ENCODE peak calls at places on chromosome 5, in six cellular contexts. O is IMR-90, Q is H9, I is trophoblast cell, K is neuronal stem cell, J is H1. D is an unnamed sample.

GRCh38 chr5:98899456-98899855 is 29.4 kb downstream of the CHD1 start:
- DNase-seq in O (no peak), Q (no peak), I (no peak), K (no peak), J (no peak), D (no peak)

GRCh38 chr5:160441352-160441781 is 19.7 kb downstream of the PTTG1 start:
- DNase-seq in O (peak), Q (no peak), I (no peak), K (no peak), J (no peak), D (no peak)

GRCh38 chr5:135398160-135398854 is 724 bp downstream of the MACROH2A1 start:
- DNase-seq in O (no peak), Q (peak), I (no peak), K (peak), J (no peak), D (peak)

GRCh38 chr5:178797101-178797521 is 62.6 kb upstream of the ZNF354B start:
- DNase-seq in O (no peak), Q (no peak), I (no peak), K (no peak), J (no peak), D (no peak)

GRCh38 chr5:57863661-57864060 is 381.1 kb upstream of the ACTBL2 start:
- DNase-seq in O (peak), Q (no peak), I (no peak), K (no peak), J (no peak), D (peak)

GRCh38 chr5:122004201-122004600 is 42.4 kb downstream of the SRFBP1 start:
- DNase-seq in O (no peak), Q (no peak), I (no peak), K (no peak), J (no peak), D (no peak)

GRCh38 chr5:134568339-134568700 is 42.9 kb downstream of the JADE2 start:
- DNase-seq in O (no peak), Q (no peak), I (no peak), K (no peak), J (no peak), D (no peak)

GRCh38 chr5:152592416-152592815 is 187.3 kb upstream of the NMUR2 start:
- DNase-seq in O (no peak), Q (no peak), I (no peak), K (no peak), J (no peak), D (no peak)

GRCh38 chr5:169442354-169443248 is 141.0 kb upstream of the SPDL1 start:
- DNase-seq in O (no peak), Q (no peak), I (no peak), K (no peak), J (no peak), D (peak)

GRCh38 chr5:168984135-168984675 is 316.7 kb downstream of the SLIT3 start:
- DNase-seq in O (no peak), Q (no peak), I (no peak), K (no peak), J (no peak), D (no peak)

GRCh38 chr5:172420215-172420934 is 34.0 kb downstream of the SH3PXD2B start:
- DNase-seq in O (peak), Q (peak), I (peak), K (no peak), J (no peak), D (peak)

GRCh38 chr5:9445989-9446388 is 99.9 kb downstream of the SEMA5A start:
- DNase-seq in O (peak), Q (no peak), I (no peak), K (no peak), J (no peak), D (peak)

GRCh38 chr5:79109527-79110492 is 1.8 kb upstream of the BHMT start:
- DNase-seq in O (no peak), Q (peak), I (peak), K (no peak), J (no peak), D (no peak)

GRCh38 chr5:83434929-83435328 is 36.6 kb upstream of the VCAN start:
- DNase-seq in O (no peak), Q (no peak), I (no peak), K (no peak), J (no peak), D (no peak)

GRCh38 chr5:54516051-54516645 is 1.4 kb upstream of the SNX18 start:
- DNase-seq in O (peak), Q (no peak), I (no peak), K (no peak), J (no peak), D (no peak)

GRCh38 chr5:65907138-65907537 is 19.2 kb upstream of the ERBIN start:
- DNase-seq in O (no peak), Q (no peak), I (no peak), K (no peak), J (no peak), D (no peak)

GRCh38 chr5:157602505-157602904 is 26.9 kb upstream of the ADAM19 start:
- DNase-seq in O (peak), Q (no peak), I (no peak), K (no peak), J (no peak), D (no peak)

GRCh38 chr5:7676455-7676854 is 174.5 kb downstream of the CFAP90 start:
- DNase-seq in O (no peak), Q (no peak), I (no peak), K (no peak), J (no peak), D (no peak)

GRCh38 chr5:169706758-169707450 is 69.8 kb downstream of the DOCK2 start:
- DNase-seq in O (peak), Q (no peak), I (no peak), K (no peak), J (no peak), D (peak)

GRCh38 chr5:117594165-117594564 is 1019.5 kb upstream of the SEMA6A start:
- DNase-seq in O (no peak), Q (no peak), I (no peak), K (no peak), J (no peak), D (peak)

GRCh38 chr5:138461343-138462125 is 3.7 kb upstream of the EGR1 start:
- DNase-seq in O (peak), Q (no peak), I (peak), K (no peak), J (no peak), D (peak)

GRCh38 chr5:171261904-171262303 is 47.1 kb upstream of the TLX3 start:
- DNase-seq in O (no peak), Q (no peak), I (no peak), K (no peak), J (no peak), D (no peak)

GRCh38 chr5:171258737-171259405 is 50.2 kb upstream of the TLX3 start:
- DNase-seq in O (peak), Q (no peak), I (no peak), K (no peak), J (no peak), D (peak)

GRCh38 chr5:171264842-171265241 is 44.2 kb upstream of the TLX3 start:
- DNase-seq in O (no peak), Q (no peak), I (no peak), K (no peak), J (no peak), D (no peak)

DNA sequence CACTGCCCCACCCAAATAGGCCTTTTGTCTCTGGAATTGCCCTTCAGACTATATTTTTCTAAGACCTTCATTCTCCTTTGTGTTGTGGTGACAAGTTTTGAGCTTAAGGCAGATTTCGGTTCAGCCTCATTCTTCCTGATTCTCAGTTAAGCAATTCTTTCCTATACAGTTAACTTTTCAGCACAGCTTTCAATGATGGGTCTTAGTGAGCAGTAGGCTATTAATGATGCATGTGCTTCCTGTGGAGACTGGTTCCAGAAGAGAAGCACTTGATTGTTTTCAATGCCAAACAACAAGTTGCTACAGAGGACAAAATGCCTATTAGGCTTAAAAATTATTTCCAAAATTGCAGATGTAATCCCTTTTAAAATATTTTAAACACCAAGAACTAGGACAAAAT is 47.7 kb upstream of the TLX3 start:
- DNase-seq in O (no peak), Q (no peak), I (no peak), K (no peak), J (no peak), D (no peak)
- H4K91ac ChIP-seq in O (no peak), Q (no peak), I (no peak), K (no peak), J (no peak), D (no peak)

GRCh38 chr5:73625314-73625904 is 587 bp upstream of the ARHGEF28 start:
- DNase-seq in O (peak), Q (no peak), I (no peak), K (no peak), J (peak), D (no peak)
- H3K14ac ChIP-seq in O (peak), Q (no peak), I (no peak), K (no peak), J (no peak), D (no peak)

GRCh38 chr5:33300209-33300742 is 140.5 kb upstream of the TARS1 start:
- DNase-seq in O (no peak), Q (no peak), I (no peak), K (no peak), J (no peak), D (no peak)
- H3K9ac ChIP-seq in O (peak), Q (no peak), I (no peak), K (no peak), J (no peak), D (peak)

GRCh38 chr5:59209758-59210359 is 627.0 kb downstream of the RAB3C start:
- DNase-seq in O (peak), Q (no peak), I (no peak), K (no peak), J (no peak), D (no peak)
- H4K91ac ChIP-seq in O (no peak), Q (no peak), I (no peak), K (no peak), J (no peak), D (no peak)

DNA sequence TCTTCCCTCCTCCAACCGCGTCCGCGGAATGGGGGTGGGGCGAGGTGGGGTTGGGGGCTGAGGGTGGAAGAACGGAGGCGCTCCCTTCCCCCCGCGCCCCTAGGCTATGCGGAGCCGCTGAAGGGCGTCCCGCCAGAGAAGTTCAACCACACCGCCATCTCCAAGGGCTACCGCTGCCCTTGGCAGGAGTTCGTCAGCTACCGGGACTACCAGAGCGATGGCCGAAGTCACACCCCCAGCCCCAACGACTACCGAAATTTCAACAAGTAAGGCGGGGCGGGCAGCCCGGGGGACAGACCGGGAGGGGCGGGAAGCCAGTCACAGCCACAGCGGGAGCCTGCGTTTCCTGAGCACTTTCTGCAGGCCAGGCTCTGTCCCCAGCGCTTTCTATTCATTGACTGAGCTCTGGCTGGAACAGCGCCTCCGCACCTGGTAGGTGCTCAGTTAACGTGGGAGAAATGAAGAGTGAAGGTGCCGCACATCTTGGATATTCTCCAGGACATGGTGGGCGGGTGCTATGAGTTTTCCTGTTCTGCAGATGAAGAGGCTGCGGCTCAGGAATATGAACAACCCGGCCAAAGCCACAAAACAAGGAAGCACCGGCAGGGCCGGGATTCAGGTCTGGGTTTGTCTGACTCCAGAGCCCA is 11.3 kb downstream of the MYOZ3 start:
- DNase-seq in O (no peak), Q (peak), I (peak), K (no peak), J (peak), D (peak)
- H3K14ac ChIP-seq in O (peak), Q (peak), I (peak), K (no peak), J (peak), D (peak)

DNA sequence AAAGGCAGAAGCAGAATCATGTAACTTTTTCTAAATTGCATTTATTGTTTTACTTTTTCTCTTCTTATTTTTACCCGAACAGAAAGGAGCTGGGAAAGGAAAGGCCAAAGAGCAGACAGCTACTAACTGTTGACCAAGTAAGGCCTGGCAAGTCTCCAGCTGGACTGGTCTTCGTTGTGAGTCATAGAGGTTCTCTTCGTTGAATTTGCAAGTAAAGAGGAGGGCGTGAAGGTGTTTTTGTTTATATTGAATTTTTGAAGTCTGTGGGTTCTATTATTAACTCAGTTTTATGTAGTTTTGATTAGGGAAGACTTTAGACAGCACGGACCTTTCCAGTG is 416.5 kb upstream of the CCNH start:
- DNase-seq in O (no peak), Q (no peak), I (no peak), K (no peak), J (no peak), D (peak)
- H3K9ac ChIP-seq in O (no peak), Q (no peak), I (no peak), K (no peak), J (no peak), D (no peak)

GRCh38 chr5:56465757-56466127 is 232.6 kb upstream of the ANKRD55 start:
- DNase-seq in O (peak), Q (no peak), I (no peak), K (no peak), J (no peak), D (peak)
- H4K91ac ChIP-seq in O (peak), Q (no peak), I (no peak), K (no peak), J (no peak), D (no peak)

DNA sequence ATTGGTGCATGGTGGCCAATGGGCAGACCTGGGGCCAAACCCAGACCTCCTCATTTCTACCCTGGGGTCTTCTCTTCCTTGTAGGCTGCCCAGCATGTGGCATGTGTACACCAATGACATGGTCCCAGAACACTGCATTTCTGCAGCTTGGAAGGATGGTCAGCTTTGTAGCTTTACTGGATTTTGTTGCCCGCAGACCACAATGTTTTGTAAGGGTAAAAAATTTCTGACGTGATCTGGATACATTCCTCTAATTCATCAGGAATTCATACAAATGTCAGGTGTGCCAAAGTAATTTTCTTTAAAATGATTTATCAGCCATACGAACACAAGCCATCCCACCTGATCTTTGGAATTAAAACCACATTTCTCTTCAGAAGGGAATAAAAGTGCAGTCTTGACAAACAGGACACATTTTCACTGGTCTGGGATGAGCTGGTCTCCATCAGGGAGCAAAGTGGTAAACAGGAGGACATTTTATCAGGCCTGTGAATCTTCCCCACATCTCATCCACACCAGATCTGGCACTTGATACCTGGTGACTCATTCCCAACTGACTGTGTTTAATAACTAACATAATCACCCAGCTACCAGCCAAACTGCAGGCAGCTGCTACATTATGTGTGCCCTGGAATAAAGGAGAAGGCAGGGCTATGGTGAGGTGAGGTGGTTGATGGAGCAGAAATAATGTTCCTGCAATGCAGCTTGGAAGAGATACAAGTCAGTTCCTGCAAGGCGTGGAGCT is 103.9 kb downstream of the SPOCK1 start:
- DNase-seq in O (peak), Q (no peak), I (peak), K (no peak), J (no peak), D (no peak)
- H3K14ac ChIP-seq in O (no peak), Q (no peak), I (no peak), K (no peak), J (no peak), D (no peak)

D was measured in mesenchymal stem cell.